ENCODE peak calls at places on chromosomes 13 and 19, in five cellular contexts. One of them, this sample, is unnamed.

GRCh38 chr19:47729799-47730520 is 15.4 kb upstream of the NOP53 start:
- DNase-seq in memory B cell: no peak
- DNase-seq in SW 1271: no peak
- DNase-seq in lower leg skin: peak
- DNase-seq in activated CD4-positive, alpha-beta T cell treated with anti-CD3 and anti-CD28 coated beads, Interleukin-2, amount 50 U/mL, for 24 hours: peak
- DNase-seq in this sample: peak

GRCh38 chr13:83057119-83057518 is 825.2 kb downstream of the SLITRK1 start:
- DNase-seq in memory B cell: no peak
- DNase-seq in SW 1271: no peak
- DNase-seq in lower leg skin: no peak
- DNase-seq in activated CD4-positive, alpha-beta T cell treated with anti-CD3 and anti-CD28 coated beads, Interleukin-2, amount 50 U/mL, for 24 hours: no peak
- DNase-seq in this sample: no peak

GRCh38 chr13:23378009-23378632 is 55.4 kb downstream of the SACS start:
- DNase-seq in memory B cell: peak
- DNase-seq in SW 1271: no peak
- DNase-seq in lower leg skin: no peak
- DNase-seq in activated CD4-positive, alpha-beta T cell treated with anti-CD3 and anti-CD28 coated beads, Interleukin-2, amount 50 U/mL, for 24 hours: peak
- DNase-seq in this sample: no peak

GRCh38 chr13:104025303-104025702 is 959.1 kb upstream of the SLC10A2 start:
- DNase-seq in memory B cell: no peak
- DNase-seq in SW 1271: no peak
- DNase-seq in lower leg skin: no peak
- DNase-seq in activated CD4-positive, alpha-beta T cell treated with anti-CD3 and anti-CD28 coated beads, Interleukin-2, amount 50 U/mL, for 24 hours: no peak
- DNase-seq in this sample: no peak

GRCh38 chr19:49150106-49150943 is 4.9 kb downstream of the HRC start:
- DNase-seq in memory B cell: no peak
- DNase-seq in SW 1271: peak
- DNase-seq in lower leg skin: peak
- DNase-seq in activated CD4-positive, alpha-beta T cell treated with anti-CD3 and anti-CD28 coated beads, Interleukin-2, amount 50 U/mL, for 24 hours: no peak
- DNase-seq in this sample: peak

GRCh38 chr13:112489199-112489598 is 98.8 kb downstream of the TUBGCP3 start:
- DNase-seq in memory B cell: no peak
- DNase-seq in SW 1271: no peak
- DNase-seq in lower leg skin: no peak
- DNase-seq in activated CD4-positive, alpha-beta T cell treated with anti-CD3 and anti-CD28 coated beads, Interleukin-2, amount 50 U/mL, for 24 hours: no peak
- DNase-seq in this sample: no peak

GRCh38 chr13:41029629-41030028 is 10.5 kb upstream of the ELF1 start:
- DNase-seq in memory B cell: no peak
- DNase-seq in SW 1271: no peak
- DNase-seq in lower leg skin: no peak
- DNase-seq in activated CD4-positive, alpha-beta T cell treated with anti-CD3 and anti-CD28 coated beads, Interleukin-2, amount 50 U/mL, for 24 hours: no peak
- DNase-seq in this sample: no peak

GRCh38 chr13:64069892-64070291 is 2654.2 kb upstream of the PCDH20 start:
- DNase-seq in memory B cell: no peak
- DNase-seq in SW 1271: no peak
- DNase-seq in lower leg skin: no peak
- DNase-seq in activated CD4-positive, alpha-beta T cell treated with anti-CD3 and anti-CD28 coated beads, Interleukin-2, amount 50 U/mL, for 24 hours: no peak
- DNase-seq in this sample: no peak

GRCh38 chr19:21586341-21587116 is 81.1 kb downstream of the ZNF429 start:
- DNase-seq in memory B cell: no peak
- DNase-seq in SW 1271: no peak
- DNase-seq in lower leg skin: no peak
- DNase-seq in activated CD4-positive, alpha-beta T cell treated with anti-CD3 and anti-CD28 coated beads, Interleukin-2, amount 50 U/mL, for 24 hours: no peak
- DNase-seq in this sample: no peak